ENCODE peak calls at places on chromosomes 4 and X, in five cellular contexts. W is HCT116, X is K562, M is SK-N-SH, I is H1. L is an unnamed sample. For H3K4me1, the result is how much of the 10 kb centered on the place peaks cover.

GRCh38 chrX:106437407-106437806 is 174.4 kb upstream of the RADX start:
- DNase-seq in W (no peak), X (no peak), M (no peak), I (no peak), L (no peak)

GRCh38 chr4:2829321-2829932 is 14.2 kb upstream of the ADD1 start:
- DNase-seq in W (no peak), X (no peak), M (peak), I (no peak), L (no peak)

GRCh38 chr4:140137654-140138053 is 16.3 kb downstream of the MAML3 start:
- DNase-seq in W (no peak), X (no peak), M (no peak), I (no peak), L (no peak)

GRCh38 chrX:101764538-101764937 is 104.9 kb upstream of the ARMCX2 start:
- DNase-seq in W (no peak), X (no peak), M (no peak), I (no peak), L (no peak)

GRCh38 chrX:133402042-133402453 is 13.2 kb downstream of the GPC4 start:
- DNase-seq in W (no peak), X (no peak), M (no peak), I (no peak), L (no peak)

GRCh38 chr4:82666970-82667665 is 105.3 kb upstream of the TMEM150C start:
- DNase-seq in W (no peak), X (no peak), M (no peak), I (no peak), L (no peak)

GRCh38 chr4:140609548-140610425 is 41.0 kb upstream of the UCP1 start:
- DNase-seq in W (peak), X (peak), M (peak), I (no peak), L (no peak)

GRCh38 chr4:105061136-105061696 is 85.5 kb upstream of the TET2 start:
- DNase-seq in W (peak), X (peak), M (no peak), I (peak), L (no peak)

GRCh38 chrX:153504445-153505016 is 9.8 kb downstream of the BGN start:
- DNase-seq in W (no peak), X (peak), M (no peak), I (no peak), L (no peak)

GRCh38 chr4:88761861-88762523 is 64.4 kb upstream of the NAP1L5 start:
- DNase-seq in W (no peak), X (no peak), M (no peak), I (no peak), L (no peak)

GRCh38 chr4:118765399-118765798 is 70.5 kb downstream of the SEC24D start:
- DNase-seq in W (peak), X (peak), M (no peak), I (no peak), L (no peak)

GRCh38 chr4:99437686-99438577 is 2.8 kb upstream of the ADH7 start:
- DNase-seq in W (no peak), X (peak), M (no peak), I (no peak), L (no peak)

GRCh38 chr4:17597517-17597916 is 16.9 kb upstream of the MED28 start:
- DNase-seq in W (no peak), X (peak), M (peak), I (no peak), L (no peak)

GRCh38 chr4:178351185-178351584 is 908.9 kb upstream of the AGA start:
- DNase-seq in W (no peak), X (no peak), M (no peak), I (no peak), L (no peak)

GRCh38 chr4:80454040-80454439 is 118.5 kb downstream of the CFAP299 start:
- DNase-seq in W (peak), X (no peak), M (no peak), I (no peak), L (no peak)

GRCh38 chr4:1469596-1470392 is 63.6 kb upstream of the NKX1-1 start:
- DNase-seq in W (no peak), X (no peak), M (peak), I (no peak), L (no peak)

GRCh38 chr4:8039290-8039689 is 99.6 kb upstream of the AFAP1 start:
- DNase-seq in W (no peak), X (no peak), M (peak), I (no peak), L (no peak)

GRCh38 chr4:158315706-158316105 is 105.4 kb downstream of the TMEM144 start:
- DNase-seq in W (no peak), X (no peak), M (no peak), I (no peak), L (no peak)

GRCh38 chr4:13160906-13161305 is 323.2 kb downstream of the RAB28 start:
- DNase-seq in W (no peak), X (no peak), M (no peak), I (no peak), L (no peak)

GRCh38 chrX:135740683-135741149 is 27.3 kb downstream of the CT45A3 start:
- DNase-seq in W (peak), X (peak), M (peak), I (no peak), L (no peak)

GRCh38 chrX:105221374-105221773 is 880 bp upstream of the TEX13A start:
- DNase-seq in W (no peak), X (no peak), M (no peak), I (no peak), L (no peak)

GRCh38 chr4:165612936-165613335 is 234.1 kb downstream of the CPE start:
- DNase-seq in W (no peak), X (no peak), M (no peak), I (no peak), L (no peak)

GRCh38 chrX:132488092-132488749 is 617 bp downstream of the MBNL3 start:
- DNase-seq in W (no peak), X (no peak), M (no peak), I (no peak), L (no peak)

GRCh38 chr4:76931576-76932276 is 17.8 kb upstream of the SEPTIN11 start:
- DNase-seq in W (no peak), X (no peak), M (no peak), I (no peak), L (no peak)

GRCh38 chr4:130238121-130238520 is 1142.2 kb downstream of the C4orf33 start:
- DNase-seq in W (no peak), X (no peak), M (no peak), I (no peak), L (no peak)

GRCh38 chr4:1819284-1819683 is 26.2 kb downstream of the FGFR3 start:
- DNase-seq in W (no peak), X (no peak), M (peak), I (no peak), L (no peak)

GRCh38 chr4:55435136-55435535 is 39.4 kb downstream of the TMEM165 start:
- DNase-seq in W (no peak), X (peak), M (no peak), I (no peak), L (no peak)

GRCh38 chrX:16839852-16840460 is 30.2 kb downstream of the RBBP7 start:
- DNase-seq in W (no peak), X (peak), M (no peak), I (no peak), L (peak)

GRCh38 chr4:23909671-23910070 is 19.8 kb upstream of the PPARGC1A start:
- DNase-seq in W (no peak), X (no peak), M (no peak), I (no peak), L (no peak)

GRCh38 chrX:125103693-125104092 is 216.0 kb upstream of the TEX13C start:
- DNase-seq in W (no peak), X (no peak), M (no peak), I (no peak), L (no peak)

GRCh38 chr4:179465131-179465797 is 2023.0 kb upstream of the AGA start:
- DNase-seq in W (no peak), X (peak), M (no peak), I (peak), L (peak)

GRCh38 chrX:107775000-107775733 is 420 bp downstream of the TSC22D3 start:
- DNase-seq in W (no peak), X (no peak), M (no peak), I (no peak), L (no peak)

GRCh38 chr4:80225628-80226027 is 28.3 kb downstream of the PRDM8 start:
- DNase-seq in W (no peak), X (no peak), M (no peak), I (no peak), L (no peak)

GRCh38 chrX:71618303-71618721 is at the start of gene CXCR3:
- DNase-seq in W (no peak), X (no peak), M (no peak), I (no peak), L (no peak)

GRCh38 chr4:103934178-103934789 is 214.5 kb upstream of the TACR3 start:
- DNase-seq in W (peak), X (peak), M (peak), I (no peak), L (no peak)

GRCh38 chrX:64571011-64571410 is 175.8 kb upstream of the MTMR8 start:
- DNase-seq in W (no peak), X (no peak), M (no peak), I (no peak), L (peak)

GRCh38 chr4:67220848-67221247 is 324.5 kb downstream of the CENPC start:
- DNase-seq in W (no peak), X (no peak), M (no peak), I (no peak), L (no peak)

GRCh38 chrX:110146521-110146920 is 143.6 kb downstream of the TMEM164 start:
- DNase-seq in W (peak), X (peak), M (peak), I (no peak), L (peak)

GRCh38 chr4:8840816-8841455 is 30.7 kb downstream of the HMX1 start:
- DNase-seq in W (no peak), X (no peak), M (peak), I (no peak), L (no peak)

GRCh38 chr4:7890635-7891393 is 48.8 kb downstream of the AFAP1 start:
- DNase-seq in W (no peak), X (no peak), M (no peak), I (no peak), L (no peak)

GRCh38 chr4:136055360-136055759 is 1476.9 kb downstream of the PCDH18 start:
- DNase-seq in W (no peak), X (no peak), M (no peak), I (no peak), L (no peak)

DNA sequence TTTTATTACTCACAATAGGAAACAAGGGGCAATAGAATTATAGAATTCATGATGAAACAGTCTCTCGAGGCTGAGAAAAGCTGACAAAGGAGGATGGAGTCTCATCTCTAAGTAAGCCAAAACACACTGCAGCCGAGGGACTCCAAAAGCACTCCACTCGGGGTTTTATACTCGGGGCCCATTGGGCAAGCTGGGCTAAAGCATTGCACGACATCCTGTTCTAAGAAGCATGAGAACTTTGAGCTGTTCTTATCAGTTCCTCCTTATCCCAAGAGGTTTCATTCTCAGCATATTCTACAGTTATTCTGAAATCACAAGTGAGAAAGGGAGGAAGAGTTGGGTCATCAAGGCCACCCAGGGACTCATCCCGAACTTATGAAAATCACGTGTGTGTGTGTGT is 1475.5 kb downstream of the PCDH18 start:
- DNase-seq in W (no peak), X (no peak), M (no peak), I (no peak), L (no peak)
- TF ChIP-seq YY1 in W (no peak), X (no peak), M (no peak), I (no peak), L (no peak)

GRCh38 chr4:174707897-174708296 is 121.2 kb downstream of the GLRA3 start:
- DNase-seq in W (no peak), X (no peak), M (no peak), I (no peak), L (no peak)
- H3K4me1 ChIP-seq in W (under half), X (under half), M (under half), I (under half), L (under half)

GRCh38 chr4:85994576-85994975 is 365.3 kb downstream of the MAPK10 start:
- DNase-seq in W (no peak), X (no peak), M (no peak), I (no peak), L (no peak)
- TF ChIP-seq YY1 in W (no peak), X (no peak), M (no peak), I (no peak), L (no peak)

DNA sequence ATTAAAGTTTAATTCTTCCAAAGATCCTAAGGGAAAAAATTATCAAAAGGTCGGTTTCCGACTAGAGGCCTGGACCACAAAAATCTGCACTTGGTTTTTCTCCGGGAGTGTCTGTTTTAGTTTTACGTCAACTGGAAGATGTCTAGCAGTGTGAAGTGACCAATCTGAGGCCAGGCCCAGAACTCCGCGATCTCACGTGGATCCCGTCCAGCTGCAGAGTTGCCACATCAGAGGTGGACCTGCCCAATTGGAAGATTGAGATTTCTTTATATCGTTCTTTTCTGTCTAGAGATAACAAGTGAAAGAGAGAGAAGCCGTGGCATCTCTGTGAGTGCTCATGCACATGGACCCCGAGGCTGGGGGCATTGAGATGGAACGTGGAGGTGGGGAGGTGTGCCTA is 115.8 kb downstream of the AFF1 start:
- DNase-seq in W (no peak), X (no peak), M (no peak), I (no peak), L (no peak)
- H3K4me1 ChIP-seq in W (under half), X (under half), M (under half), I (under half), L (under half)

GRCh38 chr4:144589512-144589911 is 56.4 kb upstream of the HHIP start:
- DNase-seq in W (no peak), X (no peak), M (no peak), I (no peak), L (no peak)
- TF ChIP-seq YY1 in W (no peak), X (no peak), M (no peak), I (no peak), L (no peak)

GRCh38 chr4:107625503-107625902 is 94.5 kb downstream of the PAPSS1 start:
- DNase-seq in W (no peak), X (no peak), M (no peak), I (no peak), L (no peak)
- H3K4me1 ChIP-seq in W (under half), X (under half), M (under half), I (under half), L (under half)

L was measured in NT2/D1.